ENCODE peak calls at places on chromosomes 5 and 9, in eight cellular contexts. M, K, N, R, U, E, S and Z are unnamed samples.

GRCh38 chr5:41707853-41708603 is 162.2 kb downstream of the OXCT1 start:
- DNase-seq in R (no peak), U (peak; percentile 63), S (peak; percentile 26), K (peak; percentile 50), N (no peak), M (no peak), E (peak; percentile 36), Z (peak; percentile 82)

GRCh38 chr9:114061830-114062474 is 16.1 kb downstream of the AMBP start:
- DNase-seq in M (no peak), K (no peak), U (no peak), N (no peak), E (no peak), S (peak; percentile 16), R (no peak), Z (no peak)

GRCh38 chr5:179407191-179408175 is 62.2 kb upstream of the ADAMTS2 start:
- DNase-seq in U (no peak), R (no peak), M (no peak), S (no peak), E (no peak), K (peak; percentile 86), N (no peak), Z (no peak)

GRCh38 chr5:148620696-148621095 is 33.6 kb downstream of the HTR4 start:
- DNase-seq in U (peak; percentile 5), E (peak; percentile 3), M (no peak), S (peak; percentile 34), K (no peak), R (no peak), N (no peak), Z (no peak)

GRCh38 chr9:93541581-93542349 is 34.6 kb upstream of the PHF2 start:
- DNase-seq in K (no peak), N (no peak), E (no peak), R (no peak), S (no peak), U (no peak), M (no peak), Z (no peak)

GRCh38 chr9:72476100-72476499 is 45.3 kb upstream of the TMC1 start:
- DNase-seq in K (no peak), M (no peak), N (no peak), E (no peak), S (no peak), U (no peak), R (no peak), Z (no peak)

GRCh38 chr9:109120204-109120789 is 550 bp upstream of the TMEM245 start:
- DNase-seq in M (no peak), K (no peak), E (no peak), S (no peak), N (no peak), U (peak; percentile 9), R (no peak), Z (no peak)

GRCh38 chr9:120761011-120761410 is 32.2 kb downstream of the FBXW2 start:
- DNase-seq in N (no peak), S (no peak), K (no peak), E (no peak), R (no peak), U (no peak), M (no peak), Z (no peak)

GRCh38 chr5:81830602-81831001 is 79.7 kb upstream of the SSBP2 start:
- DNase-seq in R (no peak), N (no peak), E (no peak), M (no peak), U (no peak), S (peak; percentile 62), K (no peak), Z (no peak)

GRCh38 chr9:136084191-136084944 is 10.7 kb downstream of the NACC2 start:
- DNase-seq in R (no peak), S (no peak), K (no peak), M (no peak), U (no peak), N (no peak), E (no peak), Z (no peak)

GRCh38 chr9:35651964-35652828 is 1.5 kb upstream of the SIT1 start:
- DNase-seq in K (no peak), N (no peak), R (peak; percentile 18), S (peak; percentile 81), M (no peak), E (no peak), U (peak; percentile 56), Z (no peak)

GRCh38 chr9:129609486-129610192 is 11.3 kb downstream of the C9orf50 start:
- DNase-seq in R (no peak), N (no peak), S (peak; percentile 38), U (peak; percentile 40), K (peak; percentile 69), M (no peak), E (no peak), Z (no peak)

GRCh38 chr5:38830521-38831051 is 15.2 kb upstream of the OSMR start:
- DNase-seq in N (no peak), M (no peak), R (no peak), K (no peak), E (no peak), S (no peak), U (peak; percentile 87), Z (no peak)

GRCh38 chr5:113166285-113166684 is 189.7 kb downstream of the DCP2 start:
- DNase-seq in M (no peak), S (no peak), K (no peak), R (no peak), U (peak; percentile 16), E (peak; percentile 60), N (no peak), Z (no peak)

GRCh38 chr5:79806741-79807140 is 117.1 kb downstream of the CMYA5 start:
- DNase-seq in E (no peak), K (peak; percentile 34), R (no peak), S (peak; percentile 20), N (no peak), U (peak; percentile 6), M (peak; percentile 69), Z (no peak)

GRCh38 chr5:167633931-167634341 is 657.5 kb upstream of the WWC1 start:
- DNase-seq in M (no peak), R (no peak), S (no peak), E (peak; percentile 71), U (peak; percentile 54), K (peak; percentile 70), N (no peak), Z (no peak)

GRCh38 chr5:79133657-79134451 is 22.2 kb downstream of the BHMT start:
- DNase-seq in M (peak; percentile 72), R (peak; percentile 63), K (peak; percentile 76), S (peak; percentile 83), N (peak; percentile 24), E (peak; percentile 54), U (peak; percentile 88), Z (peak; percentile 84)

GRCh38 chr9:21688108-21689102 is 114.0 kb upstream of the MTAP start:
- DNase-seq in E (peak; percentile 47), N (no peak), M (peak; percentile 23), S (no peak), R (peak; percentile 44), U (peak; percentile 93), K (peak; percentile 85), Z (no peak)

GRCh38 chr9:91164724-91165520 is 196.8 kb downstream of the AUH start:
- DNase-seq in K (peak; percentile 96), N (no peak), R (no peak), E (peak; percentile 95), S (peak; percentile 98), M (peak; percentile 61), U (peak; percentile 99), Z (no peak)

GRCh38 chr9:95370064-95370463 is 52.6 kb upstream of the FANCC start:
- DNase-seq in E (no peak), M (no peak), K (peak; percentile 52), R (no peak), S (no peak), N (no peak), U (no peak), Z (no peak)

GRCh38 chr5:32692066-32692746 is 18.9 kb upstream of the NPR3 start:
- DNase-seq in K (peak; percentile 55), N (no peak), U (no peak), M (no peak), E (peak; percentile 63), S (no peak), R (no peak), Z (no peak)

GRCh38 chr5:108670591-108671335 is 76.9 kb upstream of the FER start:
- DNase-seq in U (no peak), E (no peak), N (peak; percentile 38), M (peak; percentile 85), R (no peak), K (no peak), S (no peak), Z (no peak)

GRCh38 chr5:88691945-88692868 is 190.8 kb downstream of the MEF2C start:
- DNase-seq in R (no peak), N (no peak), U (no peak), M (no peak), E (no peak), K (no peak), S (no peak), Z (no peak)

GRCh38 chr5:135821061-135821781 is 13.2 kb upstream of the SLC25A48 start:
- DNase-seq in E (no peak), N (no peak), S (no peak), K (peak; percentile 6), U (no peak), M (no peak), R (peak; percentile 43), Z (peak; percentile 82)

GRCh38 chr9:85600675-85601263 is 141.0 kb downstream of the AGTPBP1 start:
- DNase-seq in K (no peak), E (no peak), R (no peak), U (no peak), N (no peak), S (peak; percentile 2), M (no peak), Z (no peak)

GRCh38 chr5:1477341-1477740 is 32.1 kb upstream of the SLC6A3 start:
- DNase-seq in S (peak; percentile 59), U (no peak), R (no peak), M (peak; percentile 57), E (no peak), N (no peak), K (no peak), Z (no peak)

GRCh38 chr5:64899838-64900237 is 131.1 kb downstream of the CWC27 start:
- DNase-seq in E (no peak), M (no peak), S (no peak), R (no peak), U (no peak), N (no peak), K (no peak), Z (no peak)

GRCh38 chr5:74372502-74373445 is 267.8 kb downstream of the ENC1 start:
- DNase-seq in K (no peak), R (no peak), U (no peak), E (no peak), M (no peak), S (no peak), N (no peak), Z (no peak)

GRCh38 chr9:117823621-117824020 is 119.4 kb downstream of the TLR4 start:
- DNase-seq in R (no peak), K (no peak), M (no peak), E (no peak), U (no peak), N (no peak), S (no peak), Z (no peak)

GRCh38 chr5:81782811-81783210 is 31.9 kb upstream of the SSBP2 start:
- DNase-seq in E (no peak), M (no peak), R (no peak), U (peak; percentile 51), N (no peak), S (peak; percentile 43), K (no peak), Z (no peak)

GRCh38 chr5:87170799-87171198 is 96.9 kb upstream of the RASA1 start:
- DNase-seq in K (no peak), E (no peak), U (no peak), M (no peak), S (no peak), N (no peak), R (no peak), Z (no peak)

GRCh38 chr9:135048758-135049284 is 38.6 kb upstream of the OLFM1 start:
- DNase-seq in N (no peak), E (no peak), M (peak; percentile 7), U (no peak), K (no peak), S (no peak), R (no peak), Z (no peak)

GRCh38 chr5:133807348-133807747 is 161.1 kb downstream of the C5orf15 start:
- DNase-seq in E (no peak), R (no peak), S (no peak), N (no peak), M (no peak), U (no peak), K (no peak), Z (peak; percentile 16)

GRCh38 chr5:103066346-103066745 is 53.6 kb downstream of the GIN1 start:
- DNase-seq in U (no peak), K (no peak), R (no peak), N (no peak), E (no peak), M (no peak), S (peak; percentile 32), Z (no peak)